ENCODE peak calls at places on chromosomes 13 and 19, in five cellular contexts. K is activated CD8-positive, alpha-beta T cell treated with anti-CD3 and anti-CD28 coated beads, Interleukin-2, amount 10 ng/mL, durations not matched to agents 7 days and 5 days; D is heart left ventricle; B is T-cell; Y is PC-3. N is an unnamed sample.

GRCh38 chr19:18230941-18231734 is 4.9 kb upstream of the PDE4C start:
- ATAC-seq in D (no peak), Y (no peak), B (no peak), K (no peak), N (no peak)

GRCh38 chr13:87684850-87685735 is 13.9 kb downstream of the SLITRK5 start:
- ATAC-seq in K (no peak), Y (peak; percentile 95), D (no peak), B (no peak), N (no peak)

GRCh38 chr19:7328647-7329046 is 20.1 kb upstream of the ARHGEF18 start:
- ATAC-seq in K (no peak), D (no peak), B (no peak), Y (no peak), N (no peak)

GRCh38 chr19:38196948-38197656 is 26.9 kb downstream of the DPF1 start:
- ATAC-seq in D (no peak), Y (no peak), B (peak; percentile 12), K (no peak), N (no peak)

GRCh38 chr19:15276620-15277019 is 44.4 kb upstream of the EPHX3 start:
- ATAC-seq in B (no peak), Y (no peak), K (no peak), D (no peak), N (no peak)

GRCh38 chr19:6739884-6740588 is 556 bp downstream of the TRIP10 start:
- ATAC-seq in K (no peak), D (no peak), Y (no peak), B (no peak), N (no peak)

GRCh38 chr13:66933994-66934393 is 296.1 kb downstream of the PCDH9 start:
- ATAC-seq in B (no peak), Y (peak; percentile 99), K (no peak), D (no peak), N (no peak)

GRCh38 chr13:40123962-40124647 is 468.6 kb downstream of the COG6 start:
- ATAC-seq in B (no peak), K (no peak), D (no peak), Y (no peak), N (no peak)

GRCh38 chr19:11446652-11447301 is 11.3 kb downstream of the PRKCSH start:
- ATAC-seq in D (peak; percentile 33), B (peak; percentile 36), Y (peak; percentile 80), K (peak; percentile 70), N (peak; percentile 51)

GRCh38 chr13:74771964-74772363 is 637.8 kb upstream of the KLF12 start:
- ATAC-seq in Y (peak; percentile 79), B (no peak), D (no peak), K (no peak), N (no peak)

GRCh38 chr19:16581145-16581970 is 9.1 kb upstream of the SLC35E1 start:
- ATAC-seq in K (no peak), Y (no peak), D (peak; percentile 78), B (no peak), N (no peak)

GRCh38 chr13:99895999-99896695 is 75.4 kb downstream of the ZIC5 start:
- ATAC-seq in Y (no peak), K (peak; percentile 38), D (no peak), B (peak; percentile 24), N (peak; percentile 8)

GRCh38 chr13:105127732-105128131 is 1407.7 kb downstream of the EFNB2 start:
- ATAC-seq in K (no peak), D (no peak), Y (no peak), B (no peak), N (no peak)

GRCh38 chr13:34086281-34086680 is 268.3 kb downstream of the RFC3 start:
- ATAC-seq in K (no peak), Y (no peak), B (no peak), D (no peak), N (no peak)

GRCh38 chr13:95137096-95137495 is 164.2 kb downstream of the ABCC4 start:
- ATAC-seq in K (no peak), Y (peak; percentile 67), D (no peak), B (no peak), N (peak; percentile 65)

N was measured in activated CD4-positive, CD25-positive, alpha-beta regulatory T cell treated with anti-CD3 and anti-CD28 coated beads, Interleukin-2, amount 50 U/mL, for 24 hours.